ENCODE peak calls at places on chromosomes 13 and 19, in five cellular contexts. One of them, this sample, is unnamed.

GRCh38 chr13:96958286-96958891 is 35.9 kb downstream of the OXGR1 start:
- DNase-seq in HepG2: peak; percentile 20
- DNase-seq in K562: peak; percentile 9
- DNase-seq in GM12878: no peak
- DNase-seq in A549: no peak
- DNase-seq in this sample: peak; percentile 84

GRCh38 chr19:49859838-49860715 is 7.3 kb downstream of the PNKP start:
- DNase-seq in GM12878: no peak
- DNase-seq in A549: no peak
- DNase-seq in HepG2: no peak
- DNase-seq in K562: no peak
- DNase-seq in this sample: no peak

GRCh38 chr13:113418722-113419049 is 34.6 kb downstream of the ADPRHL1 start:
- DNase-seq in A549: no peak
- DNase-seq in K562: no peak
- DNase-seq in GM12878: no peak
- DNase-seq in HepG2: no peak
- DNase-seq in this sample: no peak

GRCh38 chr19:28012361-28012760 is 1200.6 kb downstream of the UQCRFS1 start:
- DNase-seq in GM12878: no peak
- DNase-seq in K562: peak; percentile 18
- DNase-seq in A549: no peak
- DNase-seq in HepG2: no peak
- DNase-seq in this sample: peak; percentile 70

GRCh38 chr13:60230593-60230992 is 66.9 kb upstream of the DIAPH3 start:
- DNase-seq in GM12878: no peak
- DNase-seq in K562: peak; percentile 8
- DNase-seq in HepG2: no peak
- DNase-seq in A549: no peak
- DNase-seq in this sample: no peak

GRCh38 chr19:15846923-15847322 is 31.5 kb upstream of the OR10H1 start:
- DNase-seq in K562: no peak
- DNase-seq in HepG2: no peak
- DNase-seq in A549: no peak
- DNase-seq in GM12878: no peak
- DNase-seq in this sample: no peak

GRCh38 chr13:40064723-40065122 is 409.3 kb downstream of the COG6 start:
- DNase-seq in K562: no peak
- DNase-seq in HepG2: no peak
- DNase-seq in A549: peak; percentile 5
- DNase-seq in GM12878: no peak
- DNase-seq in this sample: no peak

GRCh38 chr19:10961763-10962536 is 1.1 kb downstream of the SMARCA4 start:
- DNase-seq in HepG2: no peak
- DNase-seq in GM12878: no peak
- DNase-seq in K562: no peak
- DNase-seq in A549: no peak
- DNase-seq in this sample: no peak

GRCh38 chr13:33678906-33679657 is 138.9 kb upstream of the RFC3 start:
- DNase-seq in GM12878: peak; percentile 98
- DNase-seq in HepG2: peak; percentile 97
- DNase-seq in K562: peak; percentile 5
- DNase-seq in A549: peak; percentile 57
- DNase-seq in this sample: peak; percentile 1

GRCh38 chr13:100611678-100612492 is 23.3 kb upstream of the GGACT start:
- DNase-seq in GM12878: no peak
- DNase-seq in A549: no peak
- DNase-seq in HepG2: no peak
- DNase-seq in K562: no peak
- DNase-seq in this sample: no peak

GRCh38 chr19:45884682-45885555 is 1.0 kb downstream of the IRF2BP1 start:
- DNase-seq in K562: peak; percentile 71
- DNase-seq in GM12878: no peak
- DNase-seq in A549: no peak
- DNase-seq in HepG2: no peak
- DNase-seq in this sample: peak; percentile 56

GRCh38 chr19:13887039-13887438 is 10.1 kb downstream of the NANOS3 start:
- DNase-seq in K562: no peak
- DNase-seq in GM12878: no peak
- DNase-seq in HepG2: no peak
- DNase-seq in A549: no peak
- DNase-seq in this sample: no peak

GRCh38 chr13:101473458-101473857 is 21.0 kb downstream of the ITGBL1 start:
- DNase-seq in HepG2: no peak
- DNase-seq in GM12878: no peak
- DNase-seq in K562: no peak
- DNase-seq in A549: no peak
- DNase-seq in this sample: no peak

GRCh38 chr19:29843180-29844051 is 31.6 kb downstream of the CCNE1 start:
- DNase-seq in K562: peak; percentile 47
- DNase-seq in A549: no peak
- DNase-seq in GM12878: no peak
- DNase-seq in HepG2: no peak
- DNase-seq in this sample: peak; percentile 60

GRCh38 chr13:85314686-85315085 is 484.5 kb downstream of the SLITRK6 start:
- DNase-seq in HepG2: no peak
- DNase-seq in GM12878: no peak
- DNase-seq in K562: no peak
- DNase-seq in A549: no peak
- DNase-seq in this sample: no peak

GRCh38 chr19:48492925-48493717 is 18.5 kb downstream of the LMTK3 start:
- DNase-seq in GM12878: peak; percentile 48
- DNase-seq in A549: peak; percentile 95
- DNase-seq in K562: peak; percentile 96
- DNase-seq in HepG2: peak; percentile 82
- DNase-seq in this sample: peak; percentile 100

GRCh38 chr19:4694211-4694987 is 24.3 kb upstream of the MYDGF start:
- DNase-seq in GM12878: no peak
- DNase-seq in HepG2: no peak
- DNase-seq in A549: peak; percentile 93
- DNase-seq in K562: peak; percentile 54
- DNase-seq in this sample: no peak

GRCh38 chr19:3243851-3244700 is 19.6 kb downstream of the CELF5 start:
- DNase-seq in GM12878: no peak
- DNase-seq in HepG2: peak; percentile 55
- DNase-seq in K562: peak; percentile 59
- DNase-seq in A549: no peak
- DNase-seq in this sample: peak; percentile 88

GRCh38 chr13:41311607-41312500 is 787 bp downstream of the NAA16 start:
- DNase-seq in A549: no peak
- DNase-seq in HepG2: peak; percentile 7
- DNase-seq in GM12878: no peak
- DNase-seq in K562: no peak
- DNase-seq in this sample: peak; percentile 49
- TF ChIP-seq JUNB in A549: no peak
- TF ChIP-seq JUNB in HepG2: no peak
- TF ChIP-seq JUNB in GM12878: no peak
- TF ChIP-seq JUNB in K562: no peak
- TF ChIP-seq JUNB in this sample: no peak

DNA sequence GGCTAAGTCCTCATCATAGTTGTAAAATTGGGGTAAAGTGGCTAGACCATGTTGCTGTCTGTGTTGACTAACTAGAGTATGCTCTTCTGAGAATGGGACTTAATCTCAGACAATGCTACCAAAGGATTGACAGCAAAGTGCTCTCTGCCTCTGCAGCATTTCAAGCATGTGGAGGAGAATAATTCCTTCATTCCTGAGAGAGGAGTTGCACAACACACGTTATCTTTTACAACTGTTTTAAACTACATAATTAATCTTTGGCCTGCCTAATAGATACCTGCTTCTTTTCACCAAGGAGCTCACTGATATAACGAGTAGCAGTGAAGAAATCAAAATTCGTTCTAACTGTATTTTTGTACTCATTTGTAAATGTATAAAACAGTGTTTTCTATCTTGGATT is 2172.2 kb downstream of the PCDH9 start:
- DNase-seq in GM12878: no peak
- DNase-seq in A549: no peak
- DNase-seq in HepG2: no peak
- DNase-seq in K562: no peak
- DNase-seq in this sample: no peak
- TF ChIP-seq JUNB in GM12878: no peak
- TF ChIP-seq JUNB in A549: no peak
- TF ChIP-seq JUNB in HepG2: no peak
- TF ChIP-seq JUNB in K562: no peak
- TF ChIP-seq JUNB in this sample: no peak

GRCh38 chr19:41844601-41845000 is at the start of gene LYPD4:
- DNase-seq in A549: no peak
- DNase-seq in GM12878: no peak
- DNase-seq in HepG2: no peak
- DNase-seq in K562: peak; percentile 51
- DNase-seq in this sample: peak; percentile 66
- TF ChIP-seq JUNB in A549: no peak
- TF ChIP-seq JUNB in GM12878: no peak
- TF ChIP-seq JUNB in HepG2: no peak
- TF ChIP-seq JUNB in K562: no peak
- TF ChIP-seq JUNB in this sample: no peak

GRCh38 chr13:95492044-95492801 is 60.3 kb upstream of the CLDN10 start:
- DNase-seq in GM12878: no peak
- DNase-seq in K562: no peak
- DNase-seq in HepG2: no peak
- DNase-seq in A549: no peak
- DNase-seq in this sample: peak; percentile 56
- TF ChIP-seq JUNB in GM12878: no peak
- TF ChIP-seq JUNB in K562: no peak
- TF ChIP-seq JUNB in HepG2: no peak
- TF ChIP-seq JUNB in A549: no peak
- TF ChIP-seq JUNB in this sample: no peak

GRCh38 chr19:54573330-54573872 is at the start of gene LILRA2:
- DNase-seq in A549: no peak
- DNase-seq in HepG2: no peak
- DNase-seq in GM12878: no peak
- DNase-seq in K562: no peak
- DNase-seq in this sample: no peak

GRCh38 chr19:54572696-54573311 is 786 bp upstream of the LILRA2 start:
- DNase-seq in GM12878: no peak
- DNase-seq in K562: peak; percentile 33
- DNase-seq in A549: no peak
- DNase-seq in HepG2: no peak
- DNase-seq in this sample: peak; percentile 8

GRCh38 chr19:54574051-54574450 is 461 bp downstream of the LILRA2 start:
- DNase-seq in HepG2: no peak
- DNase-seq in K562: no peak
- DNase-seq in GM12878: no peak
- DNase-seq in A549: no peak
- DNase-seq in this sample: no peak

GRCh38 chr19:54574527-54575056 is 1.0 kb downstream of the LILRA2 start:
- DNase-seq in K562: no peak
- DNase-seq in GM12878: no peak
- DNase-seq in A549: no peak
- DNase-seq in HepG2: no peak
- DNase-seq in this sample: no peak

DNA sequence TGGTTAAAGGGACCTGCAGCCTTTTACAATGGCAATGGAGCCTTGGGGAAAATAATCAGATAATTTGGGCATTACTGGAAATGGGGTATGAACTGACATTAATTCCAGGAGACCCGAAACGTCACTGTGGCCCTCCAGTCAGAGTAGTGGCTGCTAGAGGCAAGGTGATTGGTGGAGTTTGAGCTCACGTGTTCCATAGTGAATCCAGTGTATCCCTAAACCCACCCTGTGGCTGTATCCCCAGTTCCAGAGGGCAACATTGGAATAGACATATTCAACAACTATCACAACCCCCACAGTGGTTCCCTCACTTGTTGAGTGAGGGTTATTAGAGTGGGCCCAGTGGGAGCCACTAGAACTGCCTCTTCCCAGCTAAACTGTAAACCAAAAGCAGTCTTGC is 3.3 kb upstream of the LILRA2 start:
- DNase-seq in A549: no peak
- DNase-seq in K562: no peak
- DNase-seq in HepG2: no peak
- DNase-seq in GM12878: no peak
- DNase-seq in this sample: no peak
- TF ChIP-seq JUNB in A549: no peak
- TF ChIP-seq JUNB in K562: no peak
- TF ChIP-seq JUNB in HepG2: no peak
- TF ChIP-seq JUNB in GM12878: no peak
- TF ChIP-seq JUNB in this sample: no peak

DNA sequence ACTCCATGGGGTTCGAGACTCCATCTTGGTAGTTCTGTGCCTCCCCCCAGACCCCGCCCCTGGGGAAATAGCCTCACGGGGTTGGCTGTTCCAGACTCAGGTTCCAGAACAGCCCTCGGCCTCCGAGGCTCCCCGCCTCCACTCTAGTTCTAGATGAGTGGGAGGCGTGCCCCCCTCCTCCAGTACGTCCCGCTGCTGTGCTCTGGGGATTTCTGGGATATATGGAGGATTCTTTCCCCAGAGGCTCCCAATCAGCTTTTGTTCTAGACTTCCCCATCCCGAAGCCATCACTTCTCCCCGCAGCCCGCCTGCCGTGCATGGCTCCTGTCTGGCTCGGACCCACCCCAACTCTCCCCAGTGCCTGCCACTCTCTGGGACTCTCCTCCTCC is 1.9 kb upstream of the CACNG7 start:
- DNase-seq in HepG2: no peak
- DNase-seq in GM12878: no peak
- DNase-seq in K562: no peak
- DNase-seq in A549: no peak
- DNase-seq in this sample: peak; percentile 55
- TF ChIP-seq JUNB in HepG2: no peak
- TF ChIP-seq JUNB in GM12878: no peak
- TF ChIP-seq JUNB in K562: no peak
- TF ChIP-seq JUNB in A549: no peak
- TF ChIP-seq JUNB in this sample: no peak

DNA sequence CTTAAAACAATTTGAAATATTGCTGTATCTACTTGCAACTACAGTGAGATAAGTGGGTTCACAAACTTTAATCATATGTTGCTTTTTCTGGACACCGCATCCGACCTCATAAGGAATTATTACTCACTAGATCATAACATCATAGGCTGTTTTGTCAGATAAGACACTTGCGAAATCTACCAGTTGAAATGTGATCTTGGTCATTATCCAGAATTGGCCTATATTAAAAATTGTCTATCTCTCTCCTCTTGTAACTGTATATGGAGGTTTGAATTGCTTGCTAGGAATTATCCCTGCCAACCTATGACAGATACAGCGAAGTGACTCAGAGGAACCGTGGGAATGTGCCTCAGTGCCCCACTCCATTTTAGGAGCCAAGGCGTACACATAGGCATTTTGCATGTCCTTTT is 117.0 kb upstream of the POSTN start:
- DNase-seq in A549: no peak
- DNase-seq in HepG2: no peak
- DNase-seq in K562: no peak
- DNase-seq in GM12878: no peak
- DNase-seq in this sample: no peak
- TF ChIP-seq JUNB in A549: no peak
- TF ChIP-seq JUNB in HepG2: no peak
- TF ChIP-seq JUNB in K562: no peak
- TF ChIP-seq JUNB in GM12878: no peak
- TF ChIP-seq JUNB in this sample: no peak

This sample was measured in GM23338.